ENCODE peak calls at places on chromosomes 12 and 14, in nine cellular contexts. U is NCI-H345, I is lung microvascular endothelial cell, C is omental fat pad, W is occipital lobe, J is SW480, Z is heart left ventricle, T is activated gamma-delta T cell, H is lung. Y is an unnamed sample.

GRCh38 chr14:21320913-21321312 is 41.0 kb downstream of the RPGRIP1 start:
- DNase-seq in U (no peak), J (no peak), T (no peak), Z (no peak), C (no peak), I (no peak), H (no peak), W (no peak), Y (no peak)

GRCh38 chr12:57590892-57591566 is at the start of gene PIP4K2C:
- DNase-seq in J (peak), T (peak), I (peak), U (peak), C (peak), W (peak), Z (peak), H (peak), Y (peak)

GRCh38 chr12:115973066-115973465 is 304.4 kb downstream of the MED13L start:
- DNase-seq in H (no peak), T (no peak), J (no peak), W (no peak), I (no peak), Z (no peak), U (no peak), C (no peak), Y (no peak)

GRCh38 chr14:101683365-101683764 is 78.1 kb upstream of the PPP2R5C start:
- DNase-seq in W (no peak), I (no peak), Z (no peak), J (no peak), H (no peak), C (no peak), T (no peak), U (no peak), Y (no peak)

GRCh38 chr12:49527361-49528130 is 11.3 kb upstream of the KCNH3 start:
- DNase-seq in T (no peak), I (no peak), H (no peak), J (no peak), U (no peak), Z (no peak), C (no peak), W (no peak), Y (no peak)

GRCh38 chr14:89340200-89340667 is 76.8 kb downstream of the FOXN3 start:
- DNase-seq in Z (no peak), H (no peak), C (no peak), J (no peak), T (no peak), U (no peak), I (peak), W (no peak), Y (peak)

GRCh38 chr12:113416091-113416754 is 6.0 kb upstream of the SDSL start:
- DNase-seq in T (no peak), W (no peak), H (no peak), I (no peak), J (no peak), U (no peak), C (no peak), Z (no peak), Y (no peak)

GRCh38 chr12:51937941-51938340 is 13.6 kb upstream of the ACVR1B start:
- DNase-seq in J (no peak), U (no peak), I (no peak), C (no peak), W (no peak), T (no peak), H (no peak), Z (no peak), Y (no peak)

GRCh38 chr14:51157012-51157411 is 62.1 kb upstream of the TRIM9 start:
- DNase-seq in H (no peak), J (peak), W (no peak), T (no peak), U (peak), C (no peak), I (peak), Z (no peak), Y (peak)

Y was measured in cerebellar cortex.